ENCODE peak calls at places on chromosomes 6 and 20, in four cellular contexts. L is K562, C is H1, T is HepG2. I is an unnamed sample.
A peak's percentile ranks its signal among the peaks of the same experiment; 100 is the strongest.

GRCh38 chr20:31681128-31681727 is 41.4 kb downstream of the BCL2L1 start:
- DNase-seq in L (no peak), C (no peak), T (no peak), I (no peak)

GRCh38 chr6:151723152-151723551 is 84.3 kb upstream of the ESR1 start:
- DNase-seq in L (no peak), C (no peak), T (no peak), I (no peak)

GRCh38 chr6:159766923-159767322 is 5.1 kb downstream of the ACAT2 start:
- DNase-seq in L (no peak), C (no peak), T (no peak), I (no peak)

GRCh38 chr6:93417421-93417996 is 1.9 kb downstream of the EPHA7 start:
- DNase-seq in L (no peak), C (no peak), T (no peak), I (peak; percentile 4)

GRCh38 chr6:169175360-169175887 is 78.2 kb downstream of the THBS2 start:
- DNase-seq in L (no peak), C (no peak), T (no peak), I (no peak)

GRCh38 chr6:114747995-114748625 is 405.3 kb upstream of the HS3ST5 start:
- DNase-seq in L (peak; percentile 19), C (no peak), T (peak; percentile 21), I (peak; percentile 31)

GRCh38 chr6:7673063-7673536 is 52.8 kb upstream of the BMP6 start:
- DNase-seq in L (peak; percentile 64), C (peak; percentile 25), T (no peak), I (no peak)

GRCh38 chr20:19918965-19919329 is 98.2 kb upstream of the NAA20 start:
- DNase-seq in L (no peak), C (no peak), T (peak; percentile 76), I (no peak)

GRCh38 chr6:40755046-40755681 is 168.0 kb upstream of the LRFN2 start:
- DNase-seq in L (no peak), C (no peak), T (no peak), I (no peak)

GRCh38 chr20:43459022-43459942 is 1.6 kb downstream of the SRSF6 start:
- DNase-seq in L (peak; percentile 31), C (no peak), T (no peak), I (no peak)

GRCh38 chr6:167739721-167740475 is 86.8 kb upstream of the AFDN start:
- DNase-seq in L (no peak), C (no peak), T (no peak), I (no peak)

GRCh38 chr20:22949710-22950109 is 85.4 kb upstream of the SSTR4 start:
- DNase-seq in L (no peak), C (no peak), T (no peak), I (peak; percentile 26)

GRCh38 chr6:37279366-37280134 is 21.6 kb upstream of the TMEM217 start:
- DNase-seq in L (no peak), C (no peak), T (no peak), I (no peak)

GRCh38 chr6:80454197-80454596 is 347.7 kb downstream of the BCKDHB start:
- DNase-seq in L (no peak), C (no peak), T (no peak), I (no peak)

GRCh38 chr6:47446974-47447373 is 30.6 kb upstream of the CD2AP start:
- DNase-seq in L (no peak), C (no peak), T (no peak), I (no peak)

DNA sequence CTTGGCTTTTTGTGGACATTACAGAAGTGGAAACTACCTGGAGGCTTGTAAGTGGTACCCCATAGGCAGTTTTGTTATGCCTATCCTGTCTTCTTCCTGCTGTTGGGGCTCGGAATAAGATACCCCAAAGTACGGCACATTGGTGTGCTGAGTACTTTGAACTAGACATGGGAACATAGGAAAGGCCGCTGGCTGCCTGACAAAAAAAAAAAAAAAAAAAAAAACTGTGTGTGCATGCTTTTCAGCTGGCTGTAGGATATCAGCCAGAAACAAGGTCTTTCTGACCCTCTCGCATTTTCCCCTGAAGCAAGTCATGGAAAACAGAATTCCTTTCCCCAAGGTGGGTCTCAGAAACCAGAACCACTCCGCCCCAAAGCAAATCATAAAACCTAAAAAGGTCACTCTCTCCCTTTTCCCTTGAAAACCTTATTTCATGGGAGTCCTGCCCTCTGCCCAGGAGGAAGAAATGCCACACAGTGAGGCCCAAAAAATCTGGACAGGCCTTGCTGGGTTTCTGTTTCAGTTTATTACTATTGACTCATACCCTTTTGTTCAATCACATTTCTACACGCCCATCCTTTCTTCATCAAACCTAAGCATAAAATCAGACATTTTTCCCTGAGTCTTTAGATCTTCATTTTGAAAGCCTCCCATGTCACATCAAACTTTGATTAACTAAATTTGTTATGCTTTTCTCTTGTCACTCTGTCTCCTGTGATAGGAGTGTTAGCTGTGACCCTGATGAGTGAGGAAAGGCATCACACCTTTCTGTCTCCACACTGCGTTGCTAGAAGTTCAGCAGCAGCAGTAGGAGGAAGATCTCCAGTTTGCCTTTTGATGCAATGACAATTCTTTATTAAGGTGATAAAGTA is 17.2 kb downstream of the SLC2A12 start:
- DNase-seq in L (no peak), C (no peak), T (no peak), I (no peak)
- TF ChIP-seq RNF2 in L (no peak), C (no peak), T (no peak), I (no peak)

DNA sequence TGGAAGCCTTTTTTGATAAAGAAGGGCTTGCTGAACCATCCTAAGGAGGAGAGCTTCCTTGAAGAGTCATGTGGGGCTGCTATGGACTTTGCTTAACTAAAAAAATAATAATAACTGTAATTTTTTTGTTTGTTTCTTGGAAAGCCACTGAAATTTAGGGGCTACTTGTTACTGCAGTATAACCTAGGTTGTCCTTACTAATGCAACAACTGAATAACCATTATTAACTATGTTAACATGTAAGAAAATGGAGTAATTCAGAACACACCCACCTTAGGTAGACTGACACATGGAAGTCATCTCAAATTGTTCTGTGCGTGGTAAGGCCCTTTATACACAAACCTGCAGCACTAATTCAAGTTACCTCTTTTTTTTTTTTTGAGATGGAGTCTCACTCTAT is 90.9 kb upstream of the SOX4 start:
- DNase-seq in L (no peak), C (no peak), T (no peak), I (no peak)
- H3K4me3 ChIP-seq in L (no peak overlapping the region), C (no peak overlapping the region), T (no peak overlapping the region), I (no peak overlapping the region)

GRCh38 chr6:43670623-43670986 is 17.0 kb downstream of the MRPS18A start:
- DNase-seq in L (no peak), C (no peak), T (no peak), I (no peak)

GRCh38 chr6:43671011-43671800 is 16.4 kb downstream of the MRPS18A start:
- DNase-seq in L (no peak), C (no peak), T (no peak), I (no peak)

GRCh38 chr6:43674921-43675320 is 12.7 kb downstream of the MRPS18A start:
- DNase-seq in L (no peak), C (no peak), T (no peak), I (no peak)

GRCh38 chr6:43671801-43672690 is 15.5 kb downstream of the MRPS18A start:
- DNase-seq in L (no peak), C (no peak), T (peak; percentile 88), I (no peak)

DNA sequence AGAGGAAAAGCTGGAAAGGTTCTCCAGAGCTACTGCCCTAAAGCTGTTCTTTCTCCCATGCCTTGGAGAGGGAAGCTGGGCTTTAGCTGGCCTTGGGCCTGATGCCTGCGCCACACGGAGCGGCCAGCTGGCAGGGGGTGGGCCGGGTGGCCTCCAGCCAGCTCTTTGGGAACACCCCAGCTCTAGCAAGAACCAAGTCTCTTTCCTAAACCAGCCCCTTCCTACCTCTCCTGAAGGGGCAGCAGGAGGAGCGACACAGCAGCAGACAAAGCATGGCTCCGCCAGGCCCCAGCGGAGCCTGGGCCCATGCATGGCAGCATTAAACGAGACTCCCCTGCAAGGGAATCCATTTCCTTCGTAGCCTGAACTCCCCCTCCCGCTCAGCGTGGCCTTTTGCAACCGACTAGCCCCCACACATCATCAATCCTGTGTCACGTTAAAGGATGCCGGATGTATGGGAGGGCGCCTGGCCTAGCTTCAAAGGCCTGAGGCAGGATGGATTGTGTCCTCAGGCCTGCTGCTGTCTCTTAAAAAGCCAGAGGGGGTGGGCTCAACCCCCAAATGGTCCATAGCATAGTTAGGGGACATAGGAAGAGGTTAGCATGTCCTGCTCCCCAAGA is 14.0 kb downstream of the MRPS18A start:
- DNase-seq in L (no peak), C (no peak), T (no peak), I (no peak)
- TF ChIP-seq RNF2 in L (no peak), C (no peak), T (no peak), I (no peak)

GRCh38 chr6:45569210-45569945 is 191.6 kb upstream of the SUPT3H start:
- DNase-seq in L (no peak), C (no peak), T (no peak), I (no peak)

GRCh38 chr6:45571159-45571558 is 193.4 kb upstream of the SUPT3H start:
- DNase-seq in L (no peak), C (no peak), T (no peak), I (no peak)

GRCh38 chr6:45568626-45569025 is 190.9 kb upstream of the SUPT3H start:
- DNase-seq in L (no peak), C (no peak), T (no peak), I (no peak)

GRCh38 chr6:45566882-45567281 is 189.1 kb upstream of the SUPT3H start:
- DNase-seq in L (no peak), C (peak; percentile 25), T (peak; percentile 52), I (no peak)

DNA sequence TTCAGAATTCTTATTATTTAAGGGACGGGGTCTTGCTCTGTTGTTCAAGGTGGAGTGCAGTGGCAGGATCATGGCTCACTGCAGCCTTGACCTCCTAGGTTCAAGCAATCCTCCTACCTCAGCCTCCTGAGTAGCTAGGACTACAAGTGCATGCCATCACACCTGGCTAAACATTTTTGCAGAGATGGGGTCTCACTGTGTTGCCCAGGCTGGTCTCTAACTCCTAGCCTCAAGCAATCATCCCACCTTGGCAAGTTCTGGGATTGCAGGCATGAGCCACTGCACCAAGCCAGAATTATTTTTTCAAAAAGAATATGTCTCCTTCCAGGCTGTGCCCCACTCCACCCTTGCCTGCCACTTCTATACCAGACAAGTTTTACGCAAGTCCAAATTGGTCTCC is 190.1 kb upstream of the SUPT3H start:
- DNase-seq in L (no peak), C (no peak), T (no peak), I (no peak)
- H3K4me3 ChIP-seq in L (no peak overlapping the region), C (no peak overlapping the region), T (no peak overlapping the region), I (no peak overlapping the region)

DNA sequence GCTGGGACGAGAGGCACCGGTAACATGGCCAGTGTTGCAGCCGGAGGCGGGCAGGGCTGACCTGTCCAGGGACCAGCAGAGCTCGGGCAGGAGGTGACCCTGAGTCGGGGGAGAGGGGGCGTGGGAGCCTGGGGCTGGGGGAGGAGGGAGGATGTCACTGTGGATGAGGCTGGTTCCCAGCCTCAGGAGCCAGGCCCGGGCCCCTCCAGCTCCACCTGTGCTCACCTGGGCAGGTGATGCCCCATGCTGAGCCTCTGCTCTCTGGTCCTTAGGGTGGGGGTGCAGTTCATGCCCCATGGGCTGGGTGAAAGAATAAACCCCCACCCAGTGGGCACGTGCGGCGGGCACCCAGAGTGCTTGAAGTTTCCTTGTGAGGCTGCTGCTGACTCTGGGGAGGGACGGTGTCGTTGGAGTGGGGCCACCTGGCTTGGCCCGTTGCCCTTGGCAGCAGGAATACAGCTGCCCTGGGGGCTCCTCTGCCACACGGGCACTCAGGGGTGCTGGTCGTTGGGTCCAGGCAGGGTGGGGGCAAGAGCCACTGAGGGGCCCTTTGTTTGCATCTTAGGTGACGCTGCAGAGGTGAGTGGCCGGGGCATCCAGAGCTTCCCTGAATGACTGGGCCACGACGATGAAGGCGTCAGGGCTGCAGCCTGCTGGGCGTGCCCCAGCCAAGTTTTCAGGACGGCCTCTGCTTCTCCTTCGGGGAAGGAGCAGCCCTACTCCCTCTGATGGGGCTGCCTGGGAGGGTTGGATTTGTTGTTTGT is 24.7 kb upstream of the BHLHE23 start:
- DNase-seq in L (no peak), C (no peak), T (no peak), I (no peak)
- TF ChIP-seq RNF2 in L (no peak), C (no peak), T (no peak), I (no peak)

I was measured in A549.